ENCODE peak calls at places on chromosomes 7 and 10, in nine cellular contexts. H is ecto neural progenitor cell, E is ELR, C is cardiac muscle cell, Z is BJ, N is H7, F is caudate nucleus, I is RPMI7951, X is anterior cingulate cortex. O is an unnamed sample.
A peak's percentile ranks its signal among the peaks of the same experiment; 100 is the strongest.

GRCh38 chr7:73739387-73739767 is 775 bp upstream of the ABHD11 start:
- DNase-seq in F (peak; percentile 40), N (no peak), X (no peak), C (no peak), H (no peak), I (no peak), E (no peak), Z (no peak), O (no peak)

GRCh38 chr7:47813614-47814260 is 134.5 kb downstream of the PKD1L1 start:
- DNase-seq in C (no peak), I (no peak), H (no peak), X (no peak), N (no peak), F (no peak), E (no peak), Z (no peak), O (no peak)

GRCh38 chr7:55130554-55131198 is 111.9 kb downstream of the EGFR start:
- DNase-seq in Z (no peak), H (peak; percentile 69), F (no peak), N (no peak), C (no peak), I (peak; percentile 97), E (peak; percentile 96), X (no peak), O (peak; percentile 99)

GRCh38 chr7:115352375-115352774 is 430.5 kb downstream of the MDFIC start:
- DNase-seq in Z (peak; percentile 83), I (peak; percentile 1), H (no peak), C (no peak), E (peak; percentile 87), N (no peak), X (no peak), F (no peak), O (peak; percentile 33)

GRCh38 chr10:178208-178607 is 43.0 kb downstream of the ZMYND11 start:
- DNase-seq in C (peak; percentile 5), F (no peak), I (peak; percentile 48), H (no peak), Z (no peak), X (no peak), E (peak; percentile 70), N (no peak), O (peak; percentile 20)

GRCh38 chr7:96558530-96558929 is 151.1 kb downstream of the SEM1 start:
- DNase-seq in E (peak; percentile 3), C (no peak), I (no peak), Z (no peak), H (no peak), F (no peak), X (no peak), N (no peak), O (no peak)

GRCh38 chr7:51455086-51455485 is 138.5 kb upstream of the COBL start:
- DNase-seq in E (no peak), I (no peak), X (no peak), H (no peak), Z (no peak), C (no peak), F (no peak), N (no peak), O (no peak)

GRCh38 chr10:133528296-133528844 is 1.2 kb downstream of the CYP2E1 start:
- DNase-seq in Z (no peak), N (peak; percentile 43), C (no peak), F (peak; percentile 47), I (no peak), H (no peak), E (no peak), X (no peak), O (no peak)

GRCh38 chr7:85095816-85096215 is 91.0 kb downstream of the SEMA3D start:
- DNase-seq in N (no peak), C (no peak), I (no peak), X (no peak), H (no peak), F (no peak), E (no peak), Z (no peak), O (peak; percentile 6)

GRCh38 chr10:118844731-118845573 is 90.2 kb upstream of the CACUL1 start:
- DNase-seq in X (no peak), Z (no peak), C (peak; percentile 21), N (no peak), I (peak; percentile 13), F (no peak), H (no peak), E (peak; percentile 32), O (no peak)

GRCh38 chr7:134619627-134620331 is 26.9 kb upstream of the BPGM start:
- DNase-seq in X (no peak), Z (peak; percentile 81), I (peak; percentile 93), N (no peak), H (no peak), E (peak; percentile 85), F (no peak), C (no peak), O (peak; percentile 75)

GRCh38 chr7:113366122-113366521 is 247.8 kb upstream of the SMIM30 start:
- DNase-seq in E (no peak), C (no peak), I (no peak), N (peak; percentile 17), Z (no peak), F (no peak), X (no peak), H (no peak), O (no peak)

GRCh38 chr7:44183386-44183785 is 5.9 kb downstream of the GCK start:
- DNase-seq in E (no peak), X (no peak), H (peak; percentile 17), I (no peak), F (peak; percentile 86), N (no peak), Z (no peak), C (no peak), O (no peak)

GRCh38 chr10:127679642-127680255 is 57.2 kb upstream of the FOXI2 start:
- DNase-seq in F (no peak), Z (no peak), N (no peak), X (no peak), C (no peak), I (no peak), H (no peak), E (peak; percentile 1), O (no peak)

GRCh38 chr10:116472874-116473273 is 45.2 kb downstream of the PNLIPRP3 start:
- DNase-seq in C (no peak), Z (no peak), E (no peak), I (no peak), H (no peak), N (no peak), F (no peak), X (peak; percentile 2), O (peak; percentile 25)

GRCh38 chr7:41051525-41051924 is 651.4 kb downstream of the INHBA start:
- DNase-seq in X (no peak), Z (no peak), I (no peak), N (no peak), F (no peak), E (no peak), C (no peak), H (no peak), O (peak; percentile 61)

GRCh38 chr7:6435486-6436384 is 12.0 kb downstream of the DAGLB start:
- DNase-seq in Z (no peak), H (peak; percentile 86), C (peak; percentile 85), F (peak; percentile 64), I (peak; percentile 79), E (peak; percentile 89), N (peak; percentile 92), X (peak; percentile 40), O (peak; percentile 88)

GRCh38 chr7:106281919-106282318 is 2.9 kb downstream of the NAMPT start:
- DNase-seq in I (no peak), Z (no peak), N (no peak), E (no peak), C (no peak), X (no peak), F (no peak), H (no peak), O (no peak)

GRCh38 chr10:57336339-57336738 is 931.4 kb downstream of the IPMK start:
- DNase-seq in X (no peak), C (no peak), N (no peak), Z (no peak), E (no peak), H (no peak), F (no peak), I (no peak), O (no peak)

GRCh38 chr10:71963756-71964668 is at the start of gene CHST3:
- DNase-seq in Z (no peak), N (peak; percentile 87), H (peak; percentile 82), E (peak; percentile 61), F (no peak), C (peak; percentile 77), I (peak; percentile 57), X (peak; percentile 49), O (peak; percentile 76)

GRCh38 chr10:48456361-48456804 is 148.5 kb downstream of the ARHGAP22 start:
- DNase-seq in C (peak; percentile 52), F (no peak), X (no peak), I (no peak), N (peak; percentile 81), Z (no peak), E (no peak), H (peak; percentile 40), O (no peak)

GRCh38 chr10:101122270-101123084 is 8.6 kb upstream of the TLX1 start:
- DNase-seq in F (no peak), I (no peak), Z (no peak), X (no peak), C (no peak), N (no peak), E (no peak), H (no peak), O (no peak)

GRCh38 chr10:7955446-7955845 is 99.0 kb upstream of the GATA3 start:
- DNase-seq in Z (peak; percentile 44), E (no peak), I (no peak), H (no peak), X (no peak), C (no peak), F (no peak), N (no peak), O (no peak)

GRCh38 chr10:3950676-3951275 is 165.8 kb upstream of the KLF6 start:
- DNase-seq in H (no peak), X (no peak), E (no peak), N (no peak), F (no peak), I (no peak), Z (no peak), C (no peak), O (no peak)

GRCh38 chr10:68897336-68897741 is 3.8 kb upstream of the DDX50 start:
- DNase-seq in H (peak; percentile 50), E (peak; percentile 73), I (peak; percentile 69), F (peak; percentile 6), N (peak; percentile 64), X (peak; percentile 0), Z (no peak), C (peak; percentile 76), O (peak; percentile 85)

GRCh38 chr7:27453702-27454405 is 208.8 kb downstream of the HIBADH start:
- DNase-seq in N (no peak), E (peak; percentile 88), I (peak; percentile 93), X (no peak), H (no peak), Z (no peak), F (no peak), C (peak; percentile 19), O (peak; percentile 61)

GRCh38 chr10:7937315-7937945 is 117.1 kb upstream of the GATA3 start:
- DNase-seq in E (peak; percentile 10), I (no peak), F (no peak), X (no peak), C (no peak), Z (no peak), H (no peak), N (no peak), O (no peak)

GRCh38 chr7:156725074-156725473 is 84.5 kb downstream of the RNF32 start:
- DNase-seq in I (no peak), N (no peak), F (no peak), X (no peak), H (no peak), Z (no peak), E (no peak), C (no peak), O (no peak)

GRCh38 chr7:27097686-27098492 is 2.1 kb upstream of the HOXA1 start:
- DNase-seq in Z (no peak), F (no peak), H (no peak), E (peak; percentile 52), C (no peak), X (no peak), I (peak; percentile 23), N (peak; percentile 70), O (peak; percentile 22)